ENCODE peak calls at places on chromosomes 7 and 10, in five cellular contexts. F is H1, W is H9, Q is mesendoderm, N is IMR-90. M is an unnamed sample.

GRCh38 chr10:43671659-43672555 is 23.2 kb upstream of the ZNF32 start:
- DNase-seq in F (peak), W (peak), Q (peak), N (peak), M (peak)

GRCh38 chr10:60425392-60426110 is 35.9 kb upstream of the ANK3 start:
- DNase-seq in F (no peak), W (no peak), Q (no peak), N (peak), M (no peak)

GRCh38 chr7:94295805-94296204 is 98.9 kb upstream of the COL1A2 start:
- DNase-seq in F (no peak), W (no peak), Q (no peak), N (peak), M (no peak)

GRCh38 chr10:15625261-15625660 is 94.5 kb downstream of the ITGA8 start:
- DNase-seq in F (no peak), W (no peak), Q (no peak), N (no peak), M (no peak)

GRCh38 chr7:129228633-129229032 is 3.8 kb downstream of the AHCYL2 start:
- DNase-seq in F (no peak), W (no peak), Q (no peak), N (no peak), M (no peak)

GRCh38 chr7:157651366-157652160 is 314.8 kb downstream of the DNAJB6 start:
- DNase-seq in F (no peak), W (no peak), Q (no peak), N (no peak), M (no peak)

GRCh38 chr7:156544199-156544598 is 96.4 kb upstream of the RNF32 start:
- DNase-seq in F (no peak), W (no peak), Q (no peak), N (no peak), M (no peak)

GRCh38 chr10:71963351-71963755 is 842 bp upstream of the CHST3 start:
- DNase-seq in F (peak), W (no peak), Q (peak), N (no peak), M (no peak)

GRCh38 chr7:138030679-138031351 is 28.9 kb upstream of the CREB3L2 start:
- DNase-seq in F (no peak), W (no peak), Q (no peak), N (no peak), M (no peak)

GRCh38 chr10:36574212-36574611 is 551.2 kb upstream of the ANKRD30A start:
- DNase-seq in F (no peak), W (no peak), Q (no peak), N (peak), M (no peak)

GRCh38 chr7:155090647-155091046 is 20.5 kb downstream of the HTR5A start:
- DNase-seq in F (no peak), W (no peak), Q (no peak), N (no peak), M (no peak)

GRCh38 chr10:18157909-18158308 is 17.7 kb downstream of the CACNB2 start:
- DNase-seq in F (no peak), W (no peak), Q (no peak), N (peak), M (no peak)

GRCh38 chr10:31623466-31623865 is 304.4 kb downstream of the ZEB1 start:
- DNase-seq in F (no peak), W (no peak), Q (no peak), N (peak), M (no peak)

GRCh38 chr7:116353614-116354013 is 143.3 kb downstream of the TES start:
- DNase-seq in F (no peak), W (no peak), Q (peak), N (no peak), M (no peak)

GRCh38 chr7:84912993-84913635 is 273.7 kb downstream of the SEMA3D start:
- DNase-seq in F (no peak), W (peak), Q (peak), N (no peak), M (no peak)

GRCh38 chr10:131733596-131733995 is 167.2 kb upstream of the PPP2R2D start:
- DNase-seq in F (no peak), W (peak), Q (no peak), N (no peak), M (no peak)

GRCh38 chr7:33900501-33900900 is 4.8 kb upstream of the BMPER start:
- DNase-seq in F (no peak), W (no peak), Q (no peak), N (peak), M (no peak)

GRCh38 chr10:7477538-7478334 is 66.9 kb upstream of the SFMBT2 start:
- DNase-seq in F (no peak), W (no peak), Q (no peak), N (no peak), M (no peak)

GRCh38 chr10:32207544-32207943 is 139.4 kb downstream of the EPC1 start:
- DNase-seq in F (peak), W (peak), Q (peak), N (peak), M (no peak)

GRCh38 chr7:127586346-127586745 is 950 bp upstream of the GCC1 start:
- DNase-seq in F (no peak), W (no peak), Q (peak), N (no peak), M (no peak)

GRCh38 chr7:23938937-23939552 is 229.0 kb downstream of the STK31 start:
- DNase-seq in F (no peak), W (peak), Q (peak), N (peak), M (peak)

GRCh38 chr7:13800694-13801448 is 188.6 kb downstream of the ETV1 start:
- DNase-seq in F (no peak), W (no peak), Q (no peak), N (peak), M (no peak)

GRCh38 chr10:25068152-25069058 is 52.0 kb downstream of the THNSL1 start:
- DNase-seq in F (no peak), W (peak), Q (peak), N (peak), M (no peak)

GRCh38 chr10:130300608-130301025 is 164.4 kb downstream of the GLRX3 start:
- DNase-seq in F (no peak), W (no peak), Q (no peak), N (no peak), M (no peak)

GRCh38 chr10:77264107-77264506 is 373.5 kb downstream of the KCNMA1 start:
- DNase-seq in F (no peak), W (no peak), Q (no peak), N (no peak), M (no peak)

GRCh38 chr7:116582806-116583444 is 58.1 kb downstream of the CAV1 start:
- DNase-seq in F (no peak), W (no peak), Q (peak), N (peak), M (no peak)

GRCh38 chr10:101694056-101694673 is 805 bp downstream of the FBXW4 start:
- DNase-seq in F (no peak), W (peak), Q (peak), N (peak), M (peak)

GRCh38 chr10:73879296-73880173 is 5.2 kb upstream of the CAMK2G start:
- DNase-seq in F (peak), W (peak), Q (peak), N (peak), M (peak)

GRCh38 chr10:49512121-49512809 is 26.7 kb downstream of the ERCC6 start:
- DNase-seq in F (no peak), W (no peak), Q (peak), N (peak), M (no peak)

GRCh38 chr7:95205821-95206220 is 118.5 kb downstream of the PON1 start:
- DNase-seq in F (no peak), W (no peak), Q (no peak), N (peak), M (no peak)

GRCh38 chr10:3196482-3196881 is 23.9 kb upstream of the PITRM1 start:
- DNase-seq in F (no peak), W (no peak), Q (no peak), N (no peak), M (no peak)
- H2BK5ac ChIP-seq in F (no peak), W (no peak), Q (no peak), N (no peak), M (no peak)

GRCh38 chr10:3228610-3228945 is 56.0 kb upstream of the PITRM1 start:
- DNase-seq in F (no peak), W (no peak), Q (no peak), N (no peak), M (no peak)

GRCh38 chr10:3224241-3224640 is 51.7 kb upstream of the PITRM1 start:
- DNase-seq in F (no peak), W (no peak), Q (no peak), N (no peak), M (no peak)

GRCh38 chr10:3225589-3225988 is 53.0 kb upstream of the PITRM1 start:
- DNase-seq in F (no peak), W (no peak), Q (no peak), N (peak), M (no peak)

GRCh38 chr10:3229815-3230214 is 57.2 kb upstream of the PITRM1 start:
- DNase-seq in F (no peak), W (no peak), Q (no peak), N (peak), M (no peak)

DNA sequence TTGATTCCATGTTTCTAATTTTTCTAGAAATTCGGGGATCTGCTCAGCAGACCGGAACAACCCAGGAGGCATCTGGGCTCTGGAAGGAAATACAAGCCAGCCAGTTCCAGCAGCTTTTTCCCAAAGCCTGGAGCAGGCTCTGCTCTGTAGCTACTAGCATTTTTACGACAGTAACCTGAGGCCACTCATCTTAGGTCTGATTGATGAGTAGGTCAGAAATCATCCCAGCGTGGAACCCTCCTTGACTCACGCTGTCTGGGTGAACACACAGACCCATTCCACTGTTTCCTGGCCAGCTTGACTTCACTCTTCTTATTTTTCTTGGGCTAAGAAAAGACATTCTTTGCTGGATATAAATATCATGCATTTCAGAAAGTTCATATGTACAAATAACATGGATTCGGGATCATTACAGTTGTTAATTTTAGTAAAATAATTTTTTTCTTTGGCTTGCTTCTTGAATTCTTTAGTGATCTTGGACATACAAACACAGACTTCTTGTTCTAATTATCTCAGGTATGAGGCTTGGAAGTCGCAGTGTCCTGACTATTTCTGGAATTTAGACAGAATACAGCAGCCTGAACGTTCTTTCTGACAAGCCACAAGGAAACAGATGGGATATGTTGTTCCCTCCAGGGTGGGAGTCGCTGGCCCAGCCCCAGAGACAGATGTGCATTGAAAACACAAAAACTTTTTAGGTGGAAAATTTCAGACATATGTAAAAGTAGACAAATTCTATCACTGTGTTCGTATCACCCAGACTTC is 54.6 kb upstream of the PITRM1 start:
- DNase-seq in F (no peak), W (no peak), Q (peak), N (peak), M (no peak)
- H2BK5ac ChIP-seq in F (no peak), W (no peak), Q (no peak), N (peak), M (no peak)

DNA sequence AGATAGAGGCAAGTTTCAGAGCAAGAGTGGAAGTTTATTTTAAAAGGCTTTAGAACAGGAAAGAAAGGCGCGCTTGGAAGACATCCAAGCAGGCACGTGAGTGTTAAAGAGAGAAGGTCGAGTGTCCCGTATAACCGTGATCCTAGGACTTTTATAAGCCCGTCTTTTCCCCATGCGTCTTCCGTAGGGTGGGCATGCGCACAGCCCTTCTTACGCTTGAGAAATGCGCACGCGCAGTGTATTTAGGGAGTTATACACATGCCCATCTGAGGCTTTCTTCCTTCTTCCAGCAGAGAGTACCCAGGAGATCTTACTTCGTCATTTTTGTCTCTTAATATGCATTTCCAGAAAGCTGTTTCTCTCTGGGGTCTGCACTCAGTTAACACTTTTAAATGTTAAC is 52.4 kb downstream of the CALD1 start:
- DNase-seq in F (no peak), W (no peak), Q (no peak), N (no peak), M (no peak)
- H2BK5ac ChIP-seq in F (no peak), W (no peak), Q (no peak), N (no peak), M (no peak)

GRCh38 chr10:113879691-113880090 is 25.2 kb downstream of the NHLRC2 start:
- DNase-seq in F (no peak), W (no peak), Q (no peak), N (no peak), M (no peak)

GRCh38 chr10:113880236-113880635 is 25.8 kb downstream of the NHLRC2 start:
- DNase-seq in F (no peak), W (no peak), Q (no peak), N (peak), M (no peak)

GRCh38 chr10:113876461-113876860 is 22.0 kb downstream of the NHLRC2 start:
- DNase-seq in F (no peak), W (no peak), Q (no peak), N (no peak), M (no peak)

GRCh38 chr10:113872139-113873030 is 17.9 kb downstream of the NHLRC2 start:
- DNase-seq in F (no peak), W (no peak), Q (no peak), N (no peak), M (no peak)

DNA sequence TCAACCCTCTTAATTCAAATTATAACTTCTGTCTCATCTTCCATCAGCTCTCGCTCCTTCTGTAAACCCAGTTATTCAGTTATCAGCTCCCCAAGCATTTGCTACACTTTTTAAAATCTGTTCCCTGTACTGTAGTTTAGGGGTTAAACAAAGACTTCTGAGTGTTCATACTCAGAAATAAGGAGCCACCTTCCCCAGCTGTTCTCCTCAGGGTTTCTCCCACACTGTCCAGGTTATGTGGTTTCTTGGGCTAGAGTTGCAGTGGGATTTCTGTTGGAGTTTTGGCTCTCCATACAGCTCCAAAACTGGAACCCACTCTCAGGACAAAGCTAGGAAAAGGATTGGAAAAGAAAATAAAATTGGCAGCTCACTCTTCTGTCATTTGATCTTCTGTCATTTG is 20.8 kb downstream of the NHLRC2 start:
- DNase-seq in F (no peak), W (no peak), Q (no peak), N (no peak), M (no peak)
- H2BK5ac ChIP-seq in F (no peak), W (no peak), Q (no peak), N (no peak), M (no peak)

GRCh38 chr10:121169406-121169805 is 318.2 kb downstream of the WDR11 start:
- DNase-seq in F (no peak), W (no peak), Q (no peak), N (no peak), M (no peak)
- H2BK5ac ChIP-seq in F (no peak), W (no peak), Q (no peak), N (no peak), M (no peak)